ENCODE peak calls at places on chromosomes 4 and X, in five cellular contexts. One of them, this sample, is unnamed.

GRCh38 chrX:53377464-53377863 is 45.0 kb downstream of the SMC1A start:
- DNase-seq in H9: no peak
- DNase-seq in body of pancreas: no peak
- DNase-seq in mammary epithelial cell: no peak
- DNase-seq in left ventricle myocardium inferior: no peak
- DNase-seq in this sample: no peak

GRCh38 chr4:89347363-89347762 is 39.8 kb upstream of the GPRIN3 start:
- DNase-seq in body of pancreas: no peak
- DNase-seq in mammary epithelial cell: no peak
- DNase-seq in left ventricle myocardium inferior: no peak
- DNase-seq in H9: no peak
- DNase-seq in this sample: no peak

GRCh38 chr4:10619220-10619619 is 65.3 kb downstream of the CLNK start:
- DNase-seq in body of pancreas: no peak
- DNase-seq in H9: no peak
- DNase-seq in left ventricle myocardium inferior: no peak
- DNase-seq in mammary epithelial cell: peak; percentile 38
- DNase-seq in this sample: no peak

GRCh38 chr4:134365852-134366251 is 164.3 kb upstream of the PABPC4L start:
- DNase-seq in body of pancreas: no peak
- DNase-seq in H9: no peak
- DNase-seq in left ventricle myocardium inferior: no peak
- DNase-seq in mammary epithelial cell: no peak
- DNase-seq in this sample: no peak

GRCh38 chrX:119481218-119481875 is 13.1 kb downstream of the SLC25A5 start:
- DNase-seq in left ventricle myocardium inferior: peak; percentile 17
- DNase-seq in mammary epithelial cell: no peak
- DNase-seq in H9: no peak
- DNase-seq in body of pancreas: peak; percentile 72
- DNase-seq in this sample: peak; percentile 78

GRCh38 chr4:26192921-26193894 is 127.6 kb upstream of the RBPJ start:
- DNase-seq in mammary epithelial cell: no peak
- DNase-seq in body of pancreas: no peak
- DNase-seq in H9: no peak
- DNase-seq in left ventricle myocardium inferior: no peak
- DNase-seq in this sample: no peak

GRCh38 chr4:64341711-64342110 is 67.5 kb downstream of the TECRL start:
- DNase-seq in H9: no peak
- DNase-seq in mammary epithelial cell: no peak
- DNase-seq in body of pancreas: no peak
- DNase-seq in left ventricle myocardium inferior: peak; percentile 78
- DNase-seq in this sample: no peak

GRCh38 chr4:184861047-184861446 is 35.3 kb upstream of the ACSL1 start:
- DNase-seq in body of pancreas: no peak
- DNase-seq in left ventricle myocardium inferior: no peak
- DNase-seq in H9: no peak
- DNase-seq in mammary epithelial cell: no peak
- DNase-seq in this sample: no peak

GRCh38 chr4:122702939-122703338 is 29.6 kb upstream of the BBS12 start:
- DNase-seq in body of pancreas: peak; percentile 14
- DNase-seq in left ventricle myocardium inferior: no peak
- DNase-seq in H9: no peak
- DNase-seq in mammary epithelial cell: no peak
- DNase-seq in this sample: no peak

GRCh38 chr4:4859010-4859798 is at the start of gene MSX1:
- DNase-seq in body of pancreas: peak; percentile 82
- DNase-seq in left ventricle myocardium inferior: peak; percentile 87
- DNase-seq in H9: peak; percentile 96
- DNase-seq in mammary epithelial cell: peak; percentile 82
- DNase-seq in this sample: peak; percentile 91

GRCh38 chrX:107398115-107398514 is 51.3 kb upstream of the FRMPD3 start:
- DNase-seq in left ventricle myocardium inferior: no peak
- DNase-seq in H9: no peak
- DNase-seq in mammary epithelial cell: no peak
- DNase-seq in body of pancreas: no peak
- DNase-seq in this sample: no peak

GRCh38 chr4:4880492-4880891 is 21.0 kb downstream of the MSX1 start:
- DNase-seq in H9: no peak
- DNase-seq in left ventricle myocardium inferior: no peak
- DNase-seq in mammary epithelial cell: no peak
- DNase-seq in body of pancreas: no peak
- DNase-seq in this sample: no peak

GRCh38 chrX:153648358-153649177 is 1.6 kb downstream of the DUSP9 start:
- DNase-seq in mammary epithelial cell: no peak
- DNase-seq in left ventricle myocardium inferior: no peak
- DNase-seq in body of pancreas: no peak
- DNase-seq in H9: peak; percentile 17
- DNase-seq in this sample: no peak

GRCh38 chr4:57191523-57192034 is 81.4 kb upstream of the IGFBP7 start:
- DNase-seq in mammary epithelial cell: no peak
- DNase-seq in body of pancreas: peak; percentile 17
- DNase-seq in left ventricle myocardium inferior: no peak
- DNase-seq in H9: peak; percentile 86
- DNase-seq in this sample: no peak

GRCh38 chr4:22987861-22988260 is 295.1 kb downstream of the GBA3 start:
- DNase-seq in mammary epithelial cell: peak; percentile 21
- DNase-seq in body of pancreas: no peak
- DNase-seq in H9: no peak
- DNase-seq in left ventricle myocardium inferior: no peak
- DNase-seq in this sample: no peak

GRCh38 chr4:56986192-56986591 is 7.5 kb downstream of the POLR2B start:
- DNase-seq in mammary epithelial cell: no peak
- DNase-seq in body of pancreas: no peak
- DNase-seq in H9: no peak
- DNase-seq in left ventricle myocardium inferior: no peak
- DNase-seq in this sample: no peak

GRCh38 chr4:103207673-103208072 is 9.5 kb upstream of the CENPE start:
- DNase-seq in mammary epithelial cell: peak; percentile 18
- DNase-seq in body of pancreas: no peak
- DNase-seq in H9: peak; percentile 58
- DNase-seq in left ventricle myocardium inferior: no peak
- DNase-seq in this sample: no peak

GRCh38 chr4:108834787-108835384 is 72.0 kb upstream of the ETNPPL start:
- DNase-seq in mammary epithelial cell: peak; percentile 50
- DNase-seq in H9: no peak
- DNase-seq in body of pancreas: no peak
- DNase-seq in left ventricle myocardium inferior: no peak
- DNase-seq in this sample: no peak

GRCh38 chr4:82833696-82834313 is 35.2 kb upstream of the SCD5 start:
- DNase-seq in left ventricle myocardium inferior: no peak
- DNase-seq in mammary epithelial cell: peak; percentile 69
- DNase-seq in body of pancreas: no peak
- DNase-seq in H9: no peak
- DNase-seq in this sample: no peak

GRCh38 chr4:21117771-21118170 is 417.5 kb downstream of the PACRGL start:
- DNase-seq in body of pancreas: no peak
- DNase-seq in mammary epithelial cell: no peak
- DNase-seq in H9: no peak
- DNase-seq in left ventricle myocardium inferior: no peak
- DNase-seq in this sample: no peak

GRCh38 chrX:105190252-105190853 is 30.1 kb downstream of the TEX13A start:
- DNase-seq in body of pancreas: peak; percentile 14
- DNase-seq in H9: no peak
- DNase-seq in mammary epithelial cell: peak; percentile 22
- DNase-seq in left ventricle myocardium inferior: no peak
- DNase-seq in this sample: no peak

GRCh38 chr4:168275836-168276235 is 42.7 kb downstream of the DDX60 start:
- DNase-seq in mammary epithelial cell: no peak
- DNase-seq in H9: no peak
- DNase-seq in left ventricle myocardium inferior: no peak
- DNase-seq in body of pancreas: no peak
- DNase-seq in this sample: no peak

GRCh38 chr4:51942108-51942832 is 77.9 kb downstream of the LRRC66 start:
- DNase-seq in H9: no peak
- DNase-seq in left ventricle myocardium inferior: no peak
- DNase-seq in body of pancreas: no peak
- DNase-seq in mammary epithelial cell: no peak
- DNase-seq in this sample: no peak

GRCh38 chrX:149467920-149468319 is 37.2 kb downstream of the IDS start:
- DNase-seq in body of pancreas: no peak
- DNase-seq in left ventricle myocardium inferior: peak; percentile 42
- DNase-seq in mammary epithelial cell: no peak
- DNase-seq in H9: no peak
- DNase-seq in this sample: no peak

GRCh38 chr4:128163177-128164117 is 102.3 kb downstream of the LARP1B start:
- DNase-seq in left ventricle myocardium inferior: no peak
- DNase-seq in mammary epithelial cell: peak; percentile 37
- DNase-seq in body of pancreas: no peak
- DNase-seq in H9: no peak
- DNase-seq in this sample: no peak

GRCh38 chrX:21374163-21374993 is at the start of gene CNKSR2:
- DNase-seq in H9: peak; percentile 83
- DNase-seq in mammary epithelial cell: peak; percentile 26
- DNase-seq in left ventricle myocardium inferior: peak; percentile 19
- DNase-seq in body of pancreas: peak; percentile 74
- DNase-seq in this sample: peak; percentile 76

GRCh38 chr4:185004562-185005208 is 13.6 kb upstream of the HELT start:
- DNase-seq in body of pancreas: peak; percentile 21
- DNase-seq in mammary epithelial cell: no peak
- DNase-seq in left ventricle myocardium inferior: peak; percentile 27
- DNase-seq in H9: peak; percentile 72
- DNase-seq in this sample: peak; percentile 74

GRCh38 chr4:16411691-16412090 is 185.4 kb upstream of the TAPT1 start:
- DNase-seq in H9: no peak
- DNase-seq in left ventricle myocardium inferior: no peak
- DNase-seq in mammary epithelial cell: no peak
- DNase-seq in body of pancreas: no peak
- DNase-seq in this sample: no peak

GRCh38 chr4:168979338-168979737 is 30.7 kb downstream of the CBR4 start:
- DNase-seq in left ventricle myocardium inferior: no peak
- DNase-seq in H9: no peak
- DNase-seq in mammary epithelial cell: no peak
- DNase-seq in body of pancreas: no peak
- DNase-seq in this sample: no peak

GRCh38 chrX:154441564-154441963 is 2.4 kb upstream of the FAM50A start:
- DNase-seq in mammary epithelial cell: no peak
- DNase-seq in left ventricle myocardium inferior: no peak
- DNase-seq in H9: no peak
- DNase-seq in body of pancreas: no peak
- DNase-seq in this sample: no peak

GRCh38 chr4:156830356-156830755 is 141.2 kb downstream of the PDGFC start:
- DNase-seq in mammary epithelial cell: peak; percentile 67
- DNase-seq in H9: no peak
- DNase-seq in left ventricle myocardium inferior: no peak
- DNase-seq in body of pancreas: no peak
- DNase-seq in this sample: no peak

GRCh38 chrX:131067216-131067615 is 9.1 kb downstream of the ARHGAP36 start:
- DNase-seq in body of pancreas: no peak
- DNase-seq in mammary epithelial cell: no peak
- DNase-seq in H9: peak; percentile 66
- DNase-seq in left ventricle myocardium inferior: no peak
- DNase-seq in this sample: no peak

DNA sequence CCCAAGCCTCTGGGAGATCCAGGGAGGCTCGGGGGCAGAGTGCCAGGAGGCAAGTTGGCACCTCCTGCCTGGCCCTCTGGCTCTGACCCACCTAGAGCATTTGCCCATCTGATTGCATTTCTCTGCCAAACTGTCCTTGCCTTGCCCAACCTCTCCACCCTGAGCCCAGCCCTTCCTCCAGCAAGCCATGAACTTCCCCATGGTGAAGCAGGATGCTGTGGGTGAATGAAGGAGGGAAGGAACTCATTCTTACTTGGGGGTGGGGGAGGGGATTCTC is 9.3 kb upstream of the CNGA2 start:
- DNase-seq in mammary epithelial cell: no peak
- DNase-seq in left ventricle myocardium inferior: no peak
- DNase-seq in body of pancreas: no peak
- DNase-seq in H9: no peak
- DNase-seq in this sample: no peak
- H3K27ac ChIP-seq in mammary epithelial cell: no peak overlapping the region
- H3K27ac ChIP-seq in left ventricle myocardium inferior: peak overlapping the region; percentile 54
- H3K27ac ChIP-seq in body of pancreas: no peak overlapping the region
- H3K27ac ChIP-seq in H9: no peak overlapping the region
- H3K27ac ChIP-seq in this sample: no peak overlapping the region

DNA sequence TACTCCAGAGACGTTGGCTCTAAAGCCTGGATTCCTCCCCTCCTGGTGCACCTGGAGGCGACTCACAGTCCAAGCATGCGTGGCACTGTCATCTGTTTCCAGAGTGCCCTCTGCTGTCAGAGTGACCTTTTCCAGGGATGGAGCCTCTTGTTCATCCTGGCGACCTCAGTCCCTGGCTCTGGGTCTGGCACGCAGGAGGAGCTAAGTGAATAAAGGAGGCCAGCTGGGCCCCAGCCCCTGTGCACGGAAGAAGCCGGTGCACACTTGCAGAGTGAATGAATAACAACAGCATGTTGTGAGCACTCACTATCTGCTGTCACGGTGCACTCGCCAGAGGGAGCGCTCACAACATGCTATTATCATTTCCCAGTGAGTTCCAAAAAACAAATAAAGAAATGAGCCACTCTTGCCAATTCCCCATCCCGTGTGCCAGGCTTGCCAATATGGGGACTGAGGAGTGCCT is 27.8 kb upstream of the PSAPL1 start:
- DNase-seq in mammary epithelial cell: peak; percentile 38
- DNase-seq in H9: peak; percentile 69
- DNase-seq in left ventricle myocardium inferior: peak; percentile 27
- DNase-seq in body of pancreas: peak; percentile 22
- DNase-seq in this sample: no peak
- TF ChIP-seq CTCF in mammary epithelial cell: peak; percentile 42
- TF ChIP-seq CTCF in H9: peak; percentile 16
- TF ChIP-seq CTCF in left ventricle myocardium inferior: peak; percentile 54
- TF ChIP-seq CTCF in body of pancreas: peak; percentile 3
- TF ChIP-seq CTCF in this sample: no peak

DNA sequence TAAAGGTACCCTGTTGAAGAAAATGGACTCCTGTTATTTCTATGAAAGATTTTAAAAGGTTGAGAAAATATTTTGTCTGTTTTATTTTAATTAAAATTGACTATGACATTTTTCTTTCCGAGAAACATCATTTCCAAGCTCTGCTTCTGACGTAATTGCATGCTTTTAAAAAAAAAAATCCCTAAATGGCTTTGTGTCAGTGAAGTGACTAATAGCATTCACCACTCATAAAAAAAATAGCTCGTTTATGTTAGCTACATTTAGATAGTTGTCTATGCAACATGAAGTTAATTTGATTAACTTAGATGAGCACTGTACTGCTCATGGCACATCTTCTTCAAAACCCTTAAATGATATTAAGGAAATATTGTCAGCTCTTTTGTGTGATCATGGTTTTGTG is 105.1 kb upstream of the KLHL13 start:
- DNase-seq in mammary epithelial cell: no peak
- DNase-seq in body of pancreas: no peak
- DNase-seq in left ventricle myocardium inferior: no peak
- DNase-seq in H9: no peak
- DNase-seq in this sample: no peak
- H3K27ac ChIP-seq in mammary epithelial cell: no peak overlapping the region
- H3K27ac ChIP-seq in body of pancreas: no peak overlapping the region
- H3K27ac ChIP-seq in left ventricle myocardium inferior: no peak overlapping the region
- H3K27ac ChIP-seq in H9: no peak overlapping the region
- H3K27ac ChIP-seq in this sample: no peak overlapping the region

DNA sequence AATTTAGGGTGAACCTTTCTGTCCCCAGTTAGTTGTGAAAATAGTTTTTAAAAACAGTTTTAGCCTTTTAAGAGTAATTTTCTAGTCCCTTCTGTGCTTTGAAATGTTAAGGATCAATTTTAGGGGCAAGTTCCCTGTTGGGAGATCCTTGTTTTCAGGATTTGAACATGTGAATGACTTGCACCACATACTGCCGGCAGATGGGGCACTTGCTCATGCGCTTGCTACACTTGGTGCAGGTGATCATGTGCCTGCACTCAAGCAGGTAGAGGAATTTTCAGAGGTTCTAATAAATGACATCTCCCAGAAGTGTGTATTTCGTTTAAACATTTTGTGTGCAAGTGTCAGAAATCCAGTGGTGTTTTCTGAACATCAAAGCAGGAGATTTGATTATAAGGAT is 195.9 kb downstream of the CHM start:
- DNase-seq in body of pancreas: peak; percentile 13
- DNase-seq in left ventricle myocardium inferior: no peak
- DNase-seq in mammary epithelial cell: peak; percentile 11
- DNase-seq in H9: peak; percentile 41
- DNase-seq in this sample: peak; percentile 51
- TF ChIP-seq CTCF in body of pancreas: peak; percentile 40
- TF ChIP-seq CTCF in left ventricle myocardium inferior: peak; percentile 50
- TF ChIP-seq CTCF in mammary epithelial cell: peak; percentile 64
- TF ChIP-seq CTCF in H9: peak; percentile 78
- TF ChIP-seq CTCF in this sample: peak; percentile 33

This sample was measured in upper lobe of right lung.